ENCODE peak calls at places on chromosomes 12 and 14, in seven cellular contexts. W is GM23248, R is left ventricle myocardium inferior, Q is sigmoid colon, B is uterus, V is BE2C, H is brain microvascular endothelial cell. I is an unnamed sample. For H3K27me3, the result is how much of the 10 kb centered on the place peaks cover.

GRCh38 chr12:93173178-93173957 is 204.4 kb upstream of the NUDT4 start:
- DNase-seq in W (peak), R (no peak), Q (no peak), B (no peak), V (no peak), H (no peak), I (no peak)

GRCh38 chr14:77314539-77314938 is 6.1 kb downstream of the POMT2 start:
- DNase-seq in W (no peak), R (no peak), Q (no peak), B (no peak), V (no peak), H (no peak), I (no peak)

GRCh38 chr12:57623811-57624390 is 9.1 kb downstream of the B4GALNT1 start:
- DNase-seq in W (no peak), R (no peak), Q (peak), B (no peak), V (no peak), H (no peak), I (no peak)

GRCh38 chr14:55127491-55127951 is 1.5 kb upstream of the LGALS3 start:
- DNase-seq in W (peak), R (no peak), Q (no peak), B (no peak), V (no peak), H (peak), I (peak)

GRCh38 chr12:72277415-72277814 is 5.2 kb downstream of the TRHDE start:
- DNase-seq in W (peak), R (no peak), Q (no peak), B (no peak), V (no peak), H (no peak), I (no peak)

GRCh38 chr12:32544893-32545292 is 134.2 kb upstream of the DNM1L start:
- DNase-seq in W (no peak), R (no peak), Q (no peak), B (no peak), V (no peak), H (no peak), I (no peak)

GRCh38 chr12:104226672-104227071 is 11.1 kb downstream of the TXNRD1 start:
- DNase-seq in W (peak), R (no peak), Q (no peak), B (no peak), V (no peak), H (peak), I (no peak)

GRCh38 chr14:67373347-67373746 is 13.2 kb downstream of the EIF2S1 start:
- DNase-seq in W (no peak), R (no peak), Q (no peak), B (no peak), V (no peak), H (no peak), I (no peak)

GRCh38 chr12:118404876-118405521 is 28.6 kb downstream of the SUDS3 start:
- DNase-seq in W (peak), R (peak), Q (peak), B (peak), V (peak), H (peak), I (peak)

GRCh38 chr12:127819066-127819465 is 447.9 kb upstream of the TMEM132C start:
- DNase-seq in W (peak), R (no peak), Q (no peak), B (no peak), V (no peak), H (no peak), I (no peak)

GRCh38 chr12:63042646-63043045 is 107.7 kb upstream of the PPM1H start:
- DNase-seq in W (peak), R (no peak), Q (no peak), B (no peak), V (no peak), H (no peak), I (no peak)

DNA sequence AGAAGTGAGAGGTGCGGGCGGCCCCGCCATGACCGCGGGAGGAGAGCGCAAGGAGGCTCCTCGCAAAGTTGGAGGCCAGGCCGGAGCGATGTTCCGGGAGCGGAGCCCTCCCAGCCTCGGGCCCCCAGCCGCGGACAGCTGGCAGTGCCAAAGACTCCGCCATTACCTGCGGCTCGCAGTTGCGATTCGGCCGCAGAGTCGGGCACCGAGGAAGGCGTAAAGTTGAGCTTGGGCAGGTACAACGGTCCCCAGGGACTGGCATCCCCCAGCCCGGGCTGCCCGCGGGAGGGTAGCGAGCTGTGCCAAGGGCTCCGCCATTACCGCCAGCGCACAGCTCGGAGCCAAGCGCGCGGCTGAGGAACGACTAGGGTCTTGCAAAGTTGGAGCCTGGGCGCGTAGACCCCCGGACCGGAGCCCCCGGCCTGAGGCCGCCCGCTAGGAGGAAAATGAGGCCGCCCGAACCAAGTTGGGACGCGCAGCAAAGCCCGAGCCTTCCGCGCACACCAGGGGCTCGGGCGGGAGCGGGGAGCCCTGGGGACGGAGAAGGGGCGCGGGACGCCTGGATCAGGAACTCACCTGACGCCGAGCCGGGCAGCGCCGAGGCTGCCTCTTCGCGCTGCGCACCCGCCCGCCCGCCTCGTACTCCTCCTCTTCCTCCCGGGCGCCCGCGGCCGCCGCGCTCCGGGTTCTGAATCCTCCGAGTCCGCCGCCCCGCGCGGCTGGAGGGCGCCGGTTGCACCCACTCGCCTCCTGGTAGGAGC is 695 bp downstream of the NOS1 start:
- DNase-seq in W (no peak), R (no peak), Q (no peak), B (no peak), V (no peak), H (no peak), I (no peak)
- H3K27me3 ChIP-seq in W (under half), R (half or more), Q (under half), B (under half), V (half or more), H (under half), I (half or more)

DNA sequence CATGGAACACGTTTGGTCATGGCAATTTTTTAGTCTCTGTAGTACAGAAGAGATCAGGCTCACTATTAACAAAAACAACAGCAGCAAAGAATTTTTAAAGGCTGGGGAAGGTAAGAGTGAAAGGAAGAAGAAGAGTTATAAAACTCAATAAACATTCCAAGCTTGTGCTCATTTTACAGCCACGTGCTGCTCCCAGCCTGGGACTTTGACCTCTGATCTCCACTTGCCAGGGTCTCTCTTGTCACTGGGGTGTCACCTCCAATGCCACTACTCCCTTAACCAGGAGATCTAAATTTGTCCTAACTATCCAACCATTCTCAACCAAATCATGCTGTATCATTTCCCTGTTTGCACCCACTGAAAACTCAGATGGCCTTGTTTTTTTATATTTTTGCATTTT is 605.1 kb downstream of the VRK1 start:
- DNase-seq in W (no peak), R (no peak), Q (no peak), B (no peak), V (no peak), H (no peak), I (no peak)
- H3K27me3 ChIP-seq in W (under half), R (half or more), Q (under half), B (under half), V (under half), H (under half), I (under half)

DNA sequence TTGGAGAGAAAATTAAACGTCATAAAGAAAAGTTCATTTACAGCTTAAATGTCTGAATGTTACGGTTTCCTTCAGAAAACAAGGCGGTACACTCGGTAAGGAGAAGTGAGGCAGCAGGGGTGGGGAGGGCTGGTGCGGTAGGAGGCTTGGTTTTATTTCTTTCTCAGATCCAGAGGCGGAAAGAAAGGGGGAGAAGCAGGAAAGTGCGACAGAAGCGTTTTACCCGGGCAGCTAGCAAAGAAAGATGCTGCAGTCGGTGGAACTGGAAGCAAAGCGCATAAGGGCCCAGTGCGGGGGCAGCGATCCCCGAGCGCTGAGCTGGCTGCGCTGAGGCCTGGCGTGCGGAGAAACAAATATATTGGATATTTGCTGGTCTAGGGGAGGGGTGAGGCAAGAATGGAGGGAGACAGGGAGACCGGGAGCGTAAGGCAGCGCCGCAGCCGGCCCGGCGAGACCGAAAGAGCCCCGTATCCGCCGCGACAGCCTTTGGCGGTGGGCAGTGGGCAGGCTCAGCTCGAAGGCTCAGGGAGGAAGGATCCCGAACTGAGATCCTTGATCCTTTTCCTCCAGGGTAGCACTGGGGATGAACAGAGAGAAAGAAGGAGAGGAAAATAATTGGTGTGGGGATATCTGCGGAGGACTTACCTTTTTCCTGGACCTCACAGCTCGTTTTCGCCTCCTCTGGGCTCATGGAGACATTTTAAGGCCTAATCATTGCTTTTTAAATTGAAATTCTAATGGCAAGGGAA is 6.4 kb upstream of the HOXC11 start:
- DNase-seq in W (no peak), R (no peak), Q (no peak), B (peak), V (no peak), H (no peak), I (no peak)
- H3K27me3 ChIP-seq in W (half or more), R (half or more), Q (half or more), B (under half), V (under half), H (half or more), I (half or more)

GRCh38 chr14:99688210-99688581 is 4.1 kb downstream of the CYP46A1 start:
- DNase-seq in W (no peak), R (no peak), Q (peak), B (peak), V (no peak), H (no peak), I (no peak)
- H3K27me3 ChIP-seq in W (under half), R (under half), Q (under half), B (under half), V (under half), H (under half), I (under half)

GRCh38 chr14:61532818-61533217 is 162.5 kb upstream of the HIF1A start:
- DNase-seq in W (no peak), R (no peak), Q (no peak), B (no peak), V (no peak), H (no peak), I (no peak)
- H3K27me3 ChIP-seq in W (under half), R (under half), Q (under half), B (under half), V (under half), H (under half), I (under half)

GRCh38 chr12:4956054-4956453 is 46.3 kb downstream of the KCNA1 start:
- DNase-seq in W (no peak), R (no peak), Q (no peak), B (no peak), V (no peak), H (no peak), I (no peak)

GRCh38 chr12:4947297-4947696 is 37.6 kb downstream of the KCNA1 start:
- DNase-seq in W (no peak), R (no peak), Q (no peak), B (no peak), V (no peak), H (no peak), I (no peak)

GRCh38 chr12:4954632-4955354 is 45.1 kb downstream of the KCNA1 start:
- DNase-seq in W (no peak), R (no peak), Q (no peak), B (no peak), V (no peak), H (no peak), I (no peak)

GRCh38 chr12:4956968-4957367 is 47.3 kb downstream of the KCNA1 start:
- DNase-seq in W (no peak), R (no peak), Q (no peak), B (no peak), V (no peak), H (no peak), I (no peak)

DNA sequence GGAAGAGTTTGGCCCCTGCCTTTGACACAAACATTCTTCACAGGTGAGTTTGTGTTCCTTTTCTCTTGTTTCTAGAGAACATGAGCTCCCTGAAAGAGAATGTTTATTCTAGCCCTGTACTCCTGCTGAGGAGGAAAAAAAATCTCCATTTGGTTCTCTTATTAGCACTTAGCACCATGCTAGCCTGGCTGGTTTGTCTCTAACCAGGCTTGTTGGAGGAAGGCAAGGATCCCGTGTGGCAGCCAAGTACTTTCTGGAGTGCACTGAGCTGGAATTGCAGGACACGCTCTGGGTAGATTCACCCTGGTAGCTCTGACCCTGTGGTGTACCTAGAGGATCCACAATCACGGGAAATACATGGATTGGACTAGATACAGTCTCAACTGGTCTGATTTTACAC is 41.9 kb downstream of the KCNA1 start:
- DNase-seq in W (no peak), R (no peak), Q (no peak), B (no peak), V (no peak), H (no peak), I (no peak)
- H3K27me3 ChIP-seq in W (under half), R (half or more), Q (under half), B (under half), V (under half), H (under half), I (under half)

GRCh38 chr12:1845886-1846285 is 25.5 kb downstream of the LRTM2 start:
- DNase-seq in W (no peak), R (no peak), Q (peak), B (no peak), V (no peak), H (no peak), I (no peak)

GRCh38 chr12:1847411-1847810 is 27.0 kb downstream of the LRTM2 start:
- DNase-seq in W (no peak), R (no peak), Q (peak), B (no peak), V (no peak), H (no peak), I (no peak)

GRCh38 chr12:1848146-1848545 is 27.8 kb downstream of the LRTM2 start:
- DNase-seq in W (no peak), R (no peak), Q (peak), B (peak), V (no peak), H (no peak), I (no peak)

GRCh38 chr12:1845427-1845826 is 25.1 kb downstream of the LRTM2 start:
- DNase-seq in W (no peak), R (no peak), Q (peak), B (peak), V (no peak), H (no peak), I (no peak)

GRCh38 chr12:1846421-1847405 is 26.3 kb downstream of the LRTM2 start:
- DNase-seq in W (no peak), R (no peak), Q (peak), B (peak), V (no peak), H (no peak), I (no peak)
- H3K27me3 ChIP-seq in W (half or more), R (half or more), Q (under half), B (under half), V (under half), H (under half), I (under half)

DNA sequence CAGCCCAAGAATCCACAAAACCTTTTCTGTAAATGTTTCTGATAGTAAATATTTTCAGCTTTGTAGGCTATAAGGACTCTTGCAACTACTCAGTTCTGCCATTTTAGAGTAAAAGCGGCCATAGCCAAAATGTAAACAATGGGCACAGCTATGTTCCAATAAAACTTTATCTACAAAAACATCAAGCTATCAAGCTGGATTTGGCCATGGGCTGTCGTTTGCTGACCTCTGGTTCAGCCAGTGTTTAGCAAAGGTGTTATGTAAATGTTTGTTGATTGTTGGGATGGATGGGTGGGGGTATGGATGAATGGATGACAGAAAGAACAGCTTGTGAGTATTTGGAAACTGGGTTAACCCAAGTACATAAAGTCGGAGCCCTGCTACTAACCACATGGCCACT is 111.1 kb upstream of the VRK1 start:
- DNase-seq in W (no peak), R (no peak), Q (no peak), B (no peak), V (no peak), H (no peak), I (no peak)
- H3K27me3 ChIP-seq in W (under half), R (half or more), Q (under half), B (under half), V (under half), H (under half), I (under half)